ENCODE peak calls at places on chromosomes 16 and 17, in four cellular contexts. One of them, this sample, is unnamed.

GRCh38 chr17:67414559-67414958 is 37.5 kb downstream of the PITPNC1 start:
- DNase-seq in hippocampal formation: no peak
- DNase-seq in BJ: no peak
- DNase-seq in NCI-H1105 treated with DMSO at 0.1 percent for 48 hours: no peak
- DNase-seq in this sample: no peak

GRCh38 chr17:13952252-13952721 is 117.0 kb upstream of the COX10 start:
- DNase-seq in NCI-H1105 treated with DMSO at 0.1 percent for 48 hours: peak
- DNase-seq in hippocampal formation: no peak
- DNase-seq in BJ: no peak
- DNase-seq in this sample: no peak

GRCh38 chr16:70152578-70153302 is 20.8 kb upstream of the CLEC18C start:
- DNase-seq in NCI-H1105 treated with DMSO at 0.1 percent for 48 hours: no peak
- DNase-seq in hippocampal formation: no peak
- DNase-seq in BJ: no peak
- DNase-seq in this sample: no peak

GRCh38 chr17:19996502-19996901 is 12.7 kb upstream of the SPECC1 start:
- DNase-seq in hippocampal formation: no peak
- DNase-seq in NCI-H1105 treated with DMSO at 0.1 percent for 48 hours: no peak
- DNase-seq in BJ: no peak
- DNase-seq in this sample: no peak

GRCh38 chr17:142102-142661 is 4.8 kb downstream of the SCGB1C2 start:
- DNase-seq in NCI-H1105 treated with DMSO at 0.1 percent for 48 hours: no peak
- DNase-seq in hippocampal formation: no peak
- DNase-seq in BJ: no peak
- DNase-seq in this sample: peak

GRCh38 chr16:85573696-85574641 is 39.2 kb upstream of the GSE1 start:
- DNase-seq in NCI-H1105 treated with DMSO at 0.1 percent for 48 hours: peak
- DNase-seq in BJ: no peak
- DNase-seq in hippocampal formation: no peak
- DNase-seq in this sample: peak

GRCh38 chr17:33434841-33435240 is 141.7 kb upstream of the ASIC2 start:
- DNase-seq in NCI-H1105 treated with DMSO at 0.1 percent for 48 hours: no peak
- DNase-seq in hippocampal formation: no peak
- DNase-seq in BJ: no peak
- DNase-seq in this sample: no peak

GRCh38 chr16:73871076-73871475 is 425.5 kb upstream of the PSMD7 start:
- DNase-seq in BJ: no peak
- DNase-seq in hippocampal formation: no peak
- DNase-seq in NCI-H1105 treated with DMSO at 0.1 percent for 48 hours: no peak
- DNase-seq in this sample: no peak

GRCh38 chr17:752620-753219 is 656 bp upstream of the GEMIN4 start:
- DNase-seq in hippocampal formation: no peak
- DNase-seq in NCI-H1105 treated with DMSO at 0.1 percent for 48 hours: peak
- DNase-seq in BJ: no peak
- DNase-seq in this sample: peak

This sample was measured in left ventricle myocardium superior.